ENCODE peak calls at places on chromosome 14, in eight cellular contexts. J is GM12865; H is psoas muscle; B is HFF-Myc; K is coronary artery; Z is fibroblast of pulmonary artery; X is Calu3; E is CD8-positive, alpha-beta T cell. T is an unnamed sample.

GRCh38 chr14:74572829-74573360 is 39.1 kb downstream of the LTBP2 start:
- DNase-seq in J (no peak), H (peak; percentile 34), B (no peak), K (no peak), Z (no peak), X (no peak), E (no peak), T (no peak)

GRCh38 chr14:42441615-42442014 is 834.9 kb downstream of the LRFN5 start:
- DNase-seq in J (no peak), H (no peak), B (no peak), K (no peak), Z (no peak), X (no peak), E (no peak), T (no peak)

GRCh38 chr14:81991998-81992397 is 458.3 kb upstream of the SEL1L start:
- DNase-seq in J (no peak), H (no peak), B (no peak), K (no peak), Z (peak; percentile 3), X (no peak), E (no peak), T (no peak)

GRCh38 chr14:37384870-37385596 is 187.3 kb downstream of the MIPOL1 start:
- DNase-seq in J (no peak), H (no peak), B (no peak), K (no peak), Z (no peak), X (peak; percentile 14), E (no peak), T (peak; percentile 77)

GRCh38 chr14:36847366-36847765 is 185.7 kb downstream of the PAX9 start:
- DNase-seq in J (no peak), H (no peak), B (no peak), K (no peak), Z (no peak), X (no peak), E (no peak), T (no peak)

GRCh38 chr14:102625564-102626296 is 33.3 kb downstream of the RCOR1 start:
- DNase-seq in J (no peak), H (no peak), B (no peak), K (no peak), Z (no peak), X (no peak), E (no peak), T (no peak)

GRCh38 chr14:104576607-104577332 is 2.8 kb upstream of the C14orf180 start:
- DNase-seq in J (no peak), H (no peak), B (no peak), K (no peak), Z (no peak), X (peak; percentile 29), E (no peak), T (no peak)

GRCh38 chr14:22715186-22715812 is 51.2 kb upstream of the OXA1L start:
- DNase-seq in J (no peak), H (no peak), B (no peak), K (no peak), Z (no peak), X (no peak), E (no peak), T (no peak)

GRCh38 chr14:72610831-72611200 is 283.1 kb downstream of the DPF3 start:
- DNase-seq in J (no peak), H (no peak), B (no peak), K (peak; percentile 66), Z (no peak), X (no peak), E (no peak), T (no peak)

GRCh38 chr14:102504302-102504950 is 5.2 kb downstream of the ANKRD9 start:
- DNase-seq in J (no peak), H (no peak), B (no peak), K (peak; percentile 74), Z (no peak), X (no peak), E (no peak), T (no peak)

GRCh38 chr14:101256266-101256665 is 305.0 kb upstream of the DIO3 start:
- DNase-seq in J (no peak), H (no peak), B (no peak), K (no peak), Z (no peak), X (no peak), E (no peak), T (no peak)

GRCh38 chr14:64692597-64693350 is 11.4 kb upstream of the PLEKHG3 start:
- DNase-seq in J (no peak), H (no peak), B (no peak), K (peak; percentile 52), Z (no peak), X (no peak), E (no peak), T (no peak)

GRCh38 chr14:69012251-69012953 is 33.3 kb upstream of the ACTN1 start:
- DNase-seq in J (no peak), H (no peak), B (no peak), K (no peak), Z (peak; percentile 55), X (no peak), E (no peak), T (no peak)

GRCh38 chr14:101176535-101177205 is 273.1 kb upstream of the RTL1 start:
- DNase-seq in J (no peak), H (no peak), B (no peak), K (peak; percentile 55), Z (no peak), X (no peak), E (no peak), T (no peak)

GRCh38 chr14:105881021-105881930 is 354.9 kb downstream of the TMEM121 start:
- DNase-seq in J (no peak), H (no peak), B (no peak), K (peak; percentile 65), Z (no peak), X (no peak), E (peak; percentile 10), T (no peak)

GRCh38 chr14:21104448-21105060 is 3.7 kb downstream of the TMEM253 start:
- DNase-seq in J (peak; percentile 77), H (peak; percentile 88), B (no peak), K (peak; percentile 86), Z (peak; percentile 85), X (peak; percentile 69), E (peak; percentile 68), T (peak; percentile 65)

GRCh38 chr14:52835122-52835903 is 43.9 kb upstream of the GNPNAT1 start:
- DNase-seq in J (no peak), H (no peak), B (no peak), K (no peak), Z (peak; percentile 63), X (no peak), E (no peak), T (no peak)

GRCh38 chr14:54252072-54252730 is 144.6 kb upstream of the CDKN3 start:
- DNase-seq in J (no peak), H (no peak), B (peak; percentile 63), K (no peak), Z (peak; percentile 59), X (peak; percentile 66), E (no peak), T (no peak)

GRCh38 chr14:106642090-106642489 is 1115.7 kb downstream of the TMEM121 start:
- DNase-seq in J (no peak), H (no peak), B (no peak), K (no peak), Z (no peak), X (no peak), E (no peak), T (no peak)

DNA sequence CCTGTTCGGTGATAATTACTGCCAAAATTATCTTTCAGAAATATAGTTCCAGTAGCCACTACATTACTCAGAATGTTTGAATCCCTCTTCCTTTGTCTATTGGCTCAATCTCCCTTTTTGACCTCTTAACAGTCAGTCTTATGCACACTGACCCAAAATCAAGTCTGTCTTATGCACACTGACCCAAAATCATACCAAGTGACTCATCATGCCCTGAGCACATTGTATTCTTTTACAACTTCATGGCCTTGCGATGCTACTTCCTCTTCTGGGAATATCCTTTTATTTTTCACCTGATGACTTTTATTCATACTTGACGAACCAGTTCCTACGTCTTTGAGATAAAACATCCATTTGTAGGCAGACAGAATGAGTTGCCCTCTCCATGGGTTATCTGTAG is 182.3 kb downstream of the NPAS3 start:
- DNase-seq in J (no peak), H (no peak), B (no peak), K (no peak), Z (peak; percentile 24), X (no peak), E (no peak), T (no peak)
- TF ChIP-seq CTCF in J (no peak), H (no peak), B (no peak), K (no peak), Z (no peak), X (no peak), E (no peak), T (no peak)

DNA sequence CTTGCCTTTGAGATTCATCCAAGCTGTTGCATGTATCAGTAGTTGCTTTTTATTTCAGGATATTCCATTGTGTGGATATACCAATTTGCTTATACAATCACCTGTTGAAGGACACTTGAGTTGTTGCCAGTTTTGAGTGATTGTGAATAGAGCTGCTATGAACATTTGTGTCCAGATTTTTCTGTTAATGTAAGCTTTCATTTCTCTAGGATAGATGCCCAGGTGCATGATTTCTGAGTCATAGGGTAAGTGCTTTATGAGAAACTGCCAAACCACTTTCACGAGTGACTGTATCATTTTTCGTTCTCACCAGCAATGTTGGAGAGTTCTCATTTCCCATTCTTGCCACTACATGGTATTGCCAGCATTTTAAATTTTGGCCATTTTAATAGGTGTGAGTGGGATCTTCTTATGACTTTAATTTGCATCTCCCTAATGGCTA is 434.6 kb upstream of the RGS6 start:
- DNase-seq in J (peak; percentile 95), H (no peak), B (no peak), K (no peak), Z (peak; percentile 44), X (no peak), E (no peak), T (peak; percentile 16)
- TF ChIP-seq CTCF in J (no peak), H (no peak), B (no peak), K (no peak), Z (no peak), X (no peak), E (no peak), T (no peak)

DNA sequence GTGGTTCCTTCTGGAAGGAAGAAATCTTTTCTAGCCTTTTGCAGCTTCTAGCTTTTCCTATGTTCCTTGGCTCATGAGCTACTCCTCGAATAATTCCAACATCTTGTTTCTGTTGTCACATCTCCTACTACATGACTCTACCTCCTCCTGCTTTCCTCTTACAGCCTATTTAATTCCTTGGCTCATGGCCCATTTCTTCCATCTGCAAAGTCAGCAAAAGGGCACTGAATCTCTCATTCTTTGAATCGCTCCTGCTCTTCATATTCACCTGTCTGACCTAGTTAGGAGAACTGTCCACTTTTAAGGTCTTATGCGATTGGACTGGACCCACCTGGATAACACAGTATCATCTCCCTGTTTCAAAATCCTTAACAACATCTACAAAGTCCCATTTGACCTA is 15.8 kb downstream of the PRKD1 start:
- DNase-seq in J (no peak), H (no peak), B (no peak), K (no peak), Z (no peak), X (no peak), E (no peak), T (no peak)
- TF ChIP-seq CTCF in J (no peak), H (no peak), B (no peak), K (no peak), Z (no peak), X (no peak), E (no peak), T (no peak)

DNA sequence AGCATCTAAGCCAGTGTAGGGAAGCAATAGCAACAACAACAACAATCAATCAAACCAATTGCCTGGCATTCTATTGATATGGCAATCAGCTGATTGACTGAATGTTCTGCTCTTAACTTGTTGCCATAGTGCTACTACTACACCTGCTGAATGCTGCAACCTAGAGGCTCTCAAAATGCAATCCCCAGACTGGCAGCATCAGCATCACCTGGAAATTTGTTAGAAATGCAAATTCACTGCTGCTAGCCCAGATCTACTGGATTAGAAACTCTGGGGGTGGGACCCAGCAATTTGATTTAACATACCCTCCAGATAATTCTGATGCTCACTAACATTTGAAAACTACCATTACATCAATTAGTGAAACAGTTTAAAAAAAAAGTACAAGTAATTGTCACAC is 363.6 kb downstream of the SNAPC1 start:
- DNase-seq in J (no peak), H (no peak), B (no peak), K (no peak), Z (no peak), X (no peak), E (no peak), T (no peak)
- TF ChIP-seq CTCF in J (no peak), H (no peak), B (no peak), K (no peak), Z (no peak), X (no peak), E (no peak), T (no peak)

T was measured in MM.1S.